ENCODE peak calls at places on chromosomes 7 and 10, in eight cellular contexts. I, M, A, Y, D, S, N and F are unnamed samples.

GRCh38 chr7:125485223-125485622 is 555.6 kb upstream of the POT1 start:
- DNase-seq in I (no peak), M (no peak), A (no peak), Y (no peak), D (no peak), S (no peak), N (no peak), F (no peak)

GRCh38 chr10:99996934-99997648 is 12.7 kb downstream of the DNMBP start:
- DNase-seq in I (no peak), M (no peak), A (no peak), Y (no peak), D (no peak), S (no peak), N (no peak), F (no peak)

GRCh38 chr10:123270221-123270620 is 116.0 kb downstream of the BUB3 start:
- DNase-seq in I (no peak), M (no peak), A (no peak), Y (no peak), D (no peak), S (peak; percentile 69), N (no peak), F (peak; percentile 13)

GRCh38 chr10:124740374-124741280 is 3.6 kb downstream of the FAM53B start:
- DNase-seq in I (no peak), M (no peak), A (peak; percentile 75), Y (peak; percentile 40), D (no peak), S (peak; percentile 65), N (no peak), F (peak; percentile 56)

GRCh38 chr7:19665399-19666008 is 43.3 kb downstream of the POLR1F start:
- DNase-seq in I (no peak), M (peak; percentile 1), A (no peak), Y (no peak), D (peak; percentile 39), S (peak; percentile 58), N (no peak), F (peak; percentile 51)

GRCh38 chr10:53314856-53315255 is 542.3 kb upstream of the MBL2 start:
- DNase-seq in I (no peak), M (peak; percentile 77), A (no peak), Y (no peak), D (no peak), S (peak; percentile 94), N (no peak), F (peak; percentile 86)

GRCh38 chr10:22927661-22928403 is at the start of gene ARMC3:
- DNase-seq in I (peak; percentile 92), M (no peak), A (peak; percentile 44), Y (no peak), D (peak; percentile 82), S (peak; percentile 49), N (peak; percentile 91), F (no peak)

GRCh38 chr7:155336812-155337602 is 39.3 kb downstream of the INSIG1 start:
- DNase-seq in I (no peak), M (no peak), A (no peak), Y (no peak), D (no peak), S (no peak), N (no peak), F (no peak)

GRCh38 chr10:131311661-131312260 is at the start of gene TCERG1L:
- DNase-seq in I (peak; percentile 15), M (no peak), A (no peak), Y (no peak), D (peak; percentile 88), S (no peak), N (no peak), F (no peak)

GRCh38 chr10:78719276-78719675 is 349.5 kb upstream of the ZMIZ1 start:
- DNase-seq in I (no peak), M (no peak), A (no peak), Y (no peak), D (no peak), S (no peak), N (no peak), F (no peak)

GRCh38 chr7:44463169-44463808 is 27.2 kb downstream of the NUDCD3 start:
- DNase-seq in I (no peak), M (no peak), A (no peak), Y (no peak), D (no peak), S (peak; percentile 41), N (no peak), F (peak; percentile 17)
- TF ChIP-seq CTCF in I (no peak), M (peak; percentile 35), A (no peak), Y (peak; percentile 38), D (peak; percentile 56), S (peak; percentile 41), N (no peak), F (peak; percentile 28)

DNA sequence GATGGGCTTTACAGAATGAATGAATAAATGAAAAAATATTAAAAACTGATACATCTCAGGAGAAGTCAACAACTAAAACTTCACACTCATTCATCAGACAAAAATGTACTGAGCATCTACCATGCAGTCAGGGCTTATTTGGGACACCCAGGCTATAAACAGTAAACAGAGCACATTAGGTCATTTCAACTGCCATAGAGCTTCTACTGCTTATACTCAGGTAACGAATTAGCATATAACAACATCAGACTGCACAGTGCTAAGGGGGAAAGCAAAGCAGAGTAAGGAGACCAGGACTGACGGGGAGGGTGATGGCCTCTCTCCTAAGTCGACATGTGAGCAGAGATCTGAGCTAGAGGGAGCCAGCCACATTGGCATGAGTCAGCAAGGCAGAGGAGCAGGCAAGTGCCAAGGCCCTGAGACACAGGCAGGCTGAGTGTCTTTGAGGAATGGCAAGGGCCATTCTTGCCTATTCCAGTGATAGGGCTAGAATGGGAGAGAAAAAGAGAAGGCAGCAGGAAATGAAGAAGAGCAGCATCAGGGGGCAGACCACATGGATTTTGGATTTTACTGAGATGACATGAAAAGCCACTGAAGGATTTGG is 528.9 kb downstream of the PARD3 start:
- DNase-seq in I (no peak), M (no peak), A (no peak), Y (no peak), D (no peak), S (no peak), N (no peak), F (peak; percentile 72)
- TF ChIP-seq CTCF in I (no peak), M (no peak), A (no peak), Y (peak; percentile 7), D (no peak), S (no peak), N (no peak), F (no peak)

DNA sequence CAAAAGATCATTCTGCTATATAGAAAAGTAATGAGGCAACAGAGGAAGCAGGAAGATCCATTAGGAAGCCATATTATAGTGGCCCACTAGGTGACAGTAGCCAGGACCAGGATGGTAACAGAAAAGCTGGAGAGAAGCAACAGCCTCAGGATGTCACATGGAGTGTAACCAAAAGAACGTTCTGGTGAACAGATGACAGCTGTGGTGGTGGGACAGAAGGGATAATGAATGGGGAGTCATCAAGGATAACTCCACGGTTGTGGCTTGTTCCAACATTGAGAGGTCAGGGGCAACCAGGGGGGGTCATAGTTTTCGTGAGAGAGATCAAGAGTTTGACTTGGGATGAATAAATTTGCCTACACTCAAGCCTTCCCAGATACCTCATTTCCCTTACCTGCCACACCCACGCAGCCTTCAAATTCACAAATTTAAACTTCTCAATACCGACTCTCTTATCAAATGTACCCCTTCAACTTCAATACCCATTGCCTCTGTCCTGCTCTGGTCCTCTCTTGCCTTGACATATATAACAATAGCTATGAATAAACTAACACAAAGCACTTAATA is 9.3 kb downstream of the TBL2 start:
- DNase-seq in I (no peak), M (no peak), A (no peak), Y (no peak), D (no peak), S (no peak), N (no peak), F (no peak)
- TF ChIP-seq CTCF in I (no peak), M (no peak), A (no peak), Y (peak; percentile 4), D (no peak), S (no peak), N (no peak), F (no peak)

GRCh38 chr10:81915517-81915916 is 40.5 kb downstream of the NRG3 start:
- DNase-seq in I (no peak), M (no peak), A (no peak), Y (no peak), D (no peak), S (no peak), N (no peak), F (no peak)

GRCh38 chr10:81914736-81915510 is 39.9 kb downstream of the NRG3 start:
- DNase-seq in I (no peak), M (no peak), A (no peak), Y (no peak), D (no peak), S (no peak), N (no peak), F (no peak)

GRCh38 chr10:81918766-81919165 is 43.8 kb downstream of the NRG3 start:
- DNase-seq in I (no peak), M (no peak), A (no peak), Y (no peak), D (no peak), S (no peak), N (no peak), F (no peak)

GRCh38 chr10:81917666-81918065 is 42.7 kb downstream of the NRG3 start:
- DNase-seq in I (no peak), M (no peak), A (no peak), Y (no peak), D (no peak), S (no peak), N (no peak), F (no peak)

DNA sequence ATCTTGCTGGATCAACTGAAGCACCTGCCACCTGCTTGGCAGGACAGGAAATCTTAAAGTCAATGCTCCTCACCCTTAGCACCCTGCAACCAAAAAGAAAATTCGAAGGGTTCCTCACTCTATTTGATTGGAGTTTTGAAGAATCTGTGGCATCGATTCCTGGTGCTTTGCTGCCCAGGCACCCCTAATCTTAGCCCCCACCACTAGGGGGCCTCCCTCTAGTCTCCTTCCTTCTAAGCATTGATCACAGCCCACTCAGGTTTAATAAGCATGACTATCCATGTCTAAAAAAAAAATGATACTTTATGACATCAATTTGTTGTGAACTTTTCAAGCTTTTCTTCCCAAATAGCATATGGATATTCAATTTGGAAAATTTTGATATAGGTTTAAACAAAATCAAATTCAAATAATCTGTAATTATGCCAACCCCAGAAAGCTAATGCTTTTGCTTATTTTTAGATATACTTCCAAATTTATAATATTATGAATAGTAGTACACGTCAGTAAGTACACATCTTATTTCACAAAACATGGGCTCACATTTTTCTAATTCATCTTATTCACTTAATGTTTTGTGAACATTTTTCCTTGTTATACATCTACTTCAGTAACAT is 45.3 kb downstream of the NRG3 start:
- DNase-seq in I (peak; percentile 51), M (no peak), A (no peak), Y (no peak), D (peak; percentile 17), S (no peak), N (peak; percentile 41), F (peak; percentile 30)
- TF ChIP-seq CTCF in I (peak; percentile 75), M (no peak), A (no peak), Y (peak; percentile 29), D (no peak), S (peak; percentile 51), N (peak; percentile 58), F (peak; percentile 41)

DNA sequence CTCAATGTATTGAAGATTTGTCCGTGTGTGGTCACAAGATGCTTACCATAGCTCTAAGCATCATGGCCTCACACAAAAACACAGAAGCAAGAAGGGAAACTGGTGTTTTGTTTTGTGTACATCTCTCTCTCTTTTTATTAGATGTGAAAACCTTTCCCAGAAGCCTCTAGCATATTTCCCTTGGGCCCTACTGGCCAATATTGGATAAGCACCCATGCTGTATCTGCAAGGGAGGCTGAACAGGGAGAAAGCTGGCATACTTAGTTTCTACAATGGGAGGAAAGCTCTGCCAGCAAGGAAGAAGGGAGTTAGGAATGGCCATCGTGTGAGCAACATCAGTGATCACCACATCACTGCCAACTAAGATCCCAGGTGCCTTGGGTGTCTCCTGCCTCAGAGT is 9.6 kb upstream of the NAMPT start:
- DNase-seq in I (no peak), M (no peak), A (no peak), Y (no peak), D (no peak), S (no peak), N (no peak), F (no peak)
- TF ChIP-seq CTCF in I (no peak), M (peak; percentile 26), A (no peak), Y (peak; percentile 22), D (peak; percentile 31), S (peak; percentile 27), N (no peak), F (no peak)